ENCODE peak calls at places on chromosomes 3 and 15, in six cellular contexts. One of them, this sample, is unnamed.
A peak's percentile ranks its signal among the peaks of the same experiment; 100 is the strongest.

GRCh38 chr15:42059661-42060476 is 34.5 kb downstream of the PLA2G4D start:
- DNase-seq in SK-N-SH: peak; percentile 69
- DNase-seq in cardiac fibroblast: peak; percentile 56
- DNase-seq in tibial nerve: peak; percentile 34
- DNase-seq in heart left ventricle: no peak
- DNase-seq in NB4: peak; percentile 65
- DNase-seq in this sample: peak; percentile 84

GRCh38 chr3:182238141-182238540 is 526.4 kb downstream of the SOX2 start:
- DNase-seq in SK-N-SH: no peak
- DNase-seq in cardiac fibroblast: no peak
- DNase-seq in tibial nerve: peak; percentile 15
- DNase-seq in heart left ventricle: no peak
- DNase-seq in NB4: no peak
- DNase-seq in this sample: no peak

GRCh38 chr15:71627188-71627587 is 183.2 kb upstream of the NR2E3 start:
- DNase-seq in SK-N-SH: no peak
- DNase-seq in cardiac fibroblast: no peak
- DNase-seq in tibial nerve: no peak
- DNase-seq in heart left ventricle: no peak
- DNase-seq in NB4: no peak
- DNase-seq in this sample: no peak

GRCh38 chr3:8301977-8302589 is 199.5 kb upstream of the LMCD1 start:
- DNase-seq in SK-N-SH: peak; percentile 35
- DNase-seq in cardiac fibroblast: peak; percentile 77
- DNase-seq in tibial nerve: no peak
- DNase-seq in heart left ventricle: no peak
- DNase-seq in NB4: peak; percentile 59
- DNase-seq in this sample: peak; percentile 3

GRCh38 chr15:95604634-95605036 is 725.9 kb upstream of the NR2F2 start:
- DNase-seq in SK-N-SH: no peak
- DNase-seq in cardiac fibroblast: peak; percentile 97
- DNase-seq in tibial nerve: no peak
- DNase-seq in heart left ventricle: no peak
- DNase-seq in NB4: no peak
- DNase-seq in this sample: no peak

GRCh38 chr3:184637705-184638104 is 74.2 kb downstream of the MAGEF1 start:
- DNase-seq in SK-N-SH: no peak
- DNase-seq in cardiac fibroblast: peak; percentile 45
- DNase-seq in tibial nerve: no peak
- DNase-seq in heart left ventricle: no peak
- DNase-seq in NB4: peak; percentile 85
- DNase-seq in this sample: no peak

GRCh38 chr3:89971329-89971728 is 863.9 kb downstream of the EPHA3 start:
- DNase-seq in SK-N-SH: no peak
- DNase-seq in cardiac fibroblast: no peak
- DNase-seq in tibial nerve: no peak
- DNase-seq in heart left ventricle: no peak
- DNase-seq in NB4: no peak
- DNase-seq in this sample: no peak

GRCh38 chr15:68335251-68335650 is 57.7 kb downstream of the FEM1B start:
- DNase-seq in SK-N-SH: no peak
- DNase-seq in cardiac fibroblast: peak; percentile 38
- DNase-seq in tibial nerve: no peak
- DNase-seq in heart left ventricle: no peak
- DNase-seq in NB4: no peak
- DNase-seq in this sample: no peak

GRCh38 chr3:188153498-188153948 is 434 bp upstream of the LPP start:
- DNase-seq in SK-N-SH: peak; percentile 58
- DNase-seq in cardiac fibroblast: peak; percentile 96
- DNase-seq in tibial nerve: peak; percentile 70
- DNase-seq in heart left ventricle: peak; percentile 87
- DNase-seq in NB4: peak; percentile 64
- DNase-seq in this sample: no peak

GRCh38 chr3:48439820-48440589 is at the start of the genes CCDC51 and TMA7:
- DNase-seq in SK-N-SH: peak; percentile 98
- DNase-seq in cardiac fibroblast: peak; percentile 96
- DNase-seq in tibial nerve: peak; percentile 98
- DNase-seq in heart left ventricle: peak; percentile 99
- DNase-seq in NB4: peak; percentile 98
- DNase-seq in this sample: peak; percentile 99
- TF ChIP-seq CTCF in SK-N-SH: no peak
- TF ChIP-seq CTCF in cardiac fibroblast: no peak
- TF ChIP-seq CTCF in tibial nerve: no peak
- TF ChIP-seq CTCF in heart left ventricle: no peak
- TF ChIP-seq CTCF in NB4: no peak
- TF ChIP-seq CTCF in this sample: no peak

DNA sequence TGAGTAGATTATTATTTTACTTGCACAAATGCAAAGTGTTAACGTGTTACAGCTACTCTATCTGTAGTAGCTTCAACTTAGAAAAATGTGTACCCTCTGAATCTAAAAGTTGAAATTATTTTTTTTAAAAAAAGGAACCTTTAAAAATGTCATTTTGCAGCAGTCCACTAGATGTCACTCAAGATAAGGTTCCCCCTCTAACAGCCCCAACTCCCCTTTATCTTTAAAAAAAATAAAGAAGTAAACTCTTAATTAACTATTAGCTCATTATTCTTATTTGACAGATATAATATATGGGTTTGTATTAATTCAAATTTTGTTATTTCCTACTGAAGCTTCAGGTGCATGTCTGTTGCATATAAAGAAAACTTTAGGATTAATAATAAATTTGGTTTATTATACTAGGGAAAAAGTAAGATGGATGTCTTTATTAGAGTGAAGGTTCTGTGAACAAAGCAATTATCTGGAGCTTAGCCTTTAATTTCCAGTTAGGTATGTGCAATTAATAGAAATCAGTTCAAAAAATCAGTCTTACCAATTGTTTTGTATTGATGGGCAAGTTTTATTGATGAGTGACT is 288.5 kb downstream of the VGLL3 start:
- DNase-seq in SK-N-SH: peak; percentile 9
- DNase-seq in cardiac fibroblast: peak; percentile 2
- DNase-seq in tibial nerve: no peak
- DNase-seq in heart left ventricle: no peak
- DNase-seq in NB4: peak; percentile 8
- DNase-seq in this sample: no peak
- TF ChIP-seq CTCF in SK-N-SH: peak; percentile 69
- TF ChIP-seq CTCF in cardiac fibroblast: peak; percentile 48
- TF ChIP-seq CTCF in tibial nerve: peak; percentile 41
- TF ChIP-seq CTCF in heart left ventricle: no peak
- TF ChIP-seq CTCF in NB4: peak; percentile 22
- TF ChIP-seq CTCF in this sample: peak; percentile 63

DNA sequence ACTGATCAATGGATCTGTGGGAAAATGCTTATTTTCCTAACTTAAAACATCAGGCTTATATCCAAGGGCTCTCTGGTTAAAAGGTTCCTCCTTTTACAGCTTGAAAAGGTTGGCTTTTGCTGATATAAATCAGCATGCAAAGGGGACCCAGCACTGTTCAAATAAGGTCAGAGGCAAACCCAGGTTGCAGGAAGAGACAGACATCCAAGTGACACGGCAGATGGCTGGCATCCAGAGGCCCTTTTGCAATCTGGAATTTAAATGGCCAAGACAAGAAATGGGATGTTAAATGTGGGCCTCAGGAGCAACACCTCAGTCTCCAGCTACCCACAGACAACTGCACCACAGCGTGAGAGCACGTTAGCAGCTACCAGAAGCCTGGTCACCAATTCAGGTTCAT is 6.3 kb downstream of the SH3BP5 start:
- DNase-seq in SK-N-SH: peak; percentile 30
- DNase-seq in cardiac fibroblast: no peak
- DNase-seq in tibial nerve: no peak
- DNase-seq in heart left ventricle: no peak
- DNase-seq in NB4: no peak
- DNase-seq in this sample: no peak
- TF ChIP-seq CTCF in SK-N-SH: no peak
- TF ChIP-seq CTCF in cardiac fibroblast: no peak
- TF ChIP-seq CTCF in tibial nerve: no peak
- TF ChIP-seq CTCF in heart left ventricle: no peak
- TF ChIP-seq CTCF in NB4: no peak
- TF ChIP-seq CTCF in this sample: no peak

DNA sequence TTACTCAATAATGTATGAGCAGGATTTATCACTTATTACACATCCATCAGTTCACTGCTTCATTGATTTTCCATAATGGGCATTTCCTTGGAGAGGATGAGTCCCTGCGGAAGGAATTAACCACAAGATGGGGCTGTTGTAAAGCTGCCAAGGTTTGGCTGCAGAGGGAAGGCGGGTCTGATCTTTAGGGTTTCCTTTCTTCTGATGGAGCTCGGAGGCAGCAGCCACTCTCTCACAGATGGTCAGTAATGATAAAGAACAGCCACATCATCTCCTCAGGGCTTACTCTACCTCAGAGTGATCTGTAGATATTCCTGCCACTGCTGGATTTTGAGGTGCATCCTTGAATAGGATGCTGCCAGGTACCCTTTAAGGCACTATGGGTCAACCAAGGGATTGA is 115.2 kb downstream of the USP13 start:
- DNase-seq in SK-N-SH: peak; percentile 79
- DNase-seq in cardiac fibroblast: peak; percentile 65
- DNase-seq in tibial nerve: no peak
- DNase-seq in heart left ventricle: no peak
- DNase-seq in NB4: peak; percentile 25
- DNase-seq in this sample: no peak
- TF ChIP-seq CTCF in SK-N-SH: peak; percentile 84
- TF ChIP-seq CTCF in cardiac fibroblast: peak; percentile 72
- TF ChIP-seq CTCF in tibial nerve: peak; percentile 27
- TF ChIP-seq CTCF in heart left ventricle: peak; percentile 13
- TF ChIP-seq CTCF in NB4: peak; percentile 28
- TF ChIP-seq CTCF in this sample: peak; percentile 18

This sample was measured in activated CD8-positive, alpha-beta T cell treated with anti-CD3 and anti-CD28 coated beads for 36 hours.